ENCODE peak calls at places on chromosomes 2 and 18, in four cellular contexts. J is psoas muscle, E is endodermal cell, S is HepG2. L is an unnamed sample.

GRCh38 chr2:207655000-207655399 is 29.8 kb upstream of the METTL21A start:
- DNase-seq in S (no peak), J (no peak), E (no peak), L (no peak)

GRCh38 chr18:25136416-25137132 is 215.4 kb downstream of the ZNF521 start:
- DNase-seq in E (no peak), J (no peak), S (no peak), L (no peak)

GRCh38 chr2:169480079-169480465 is 778 bp downstream of the BBS5 start:
- DNase-seq in E (no peak), S (no peak), J (no peak), L (no peak)

GRCh38 chr2:14016289-14016955 is 616.1 kb upstream of the LRATD1 start:
- DNase-seq in S (no peak), J (no peak), E (no peak), L (no peak)

GRCh38 chr18:22731398-22731797 is 201.7 kb upstream of the RBBP8 start:
- DNase-seq in S (no peak), J (no peak), E (no peak), L (no peak)

GRCh38 chr2:205835982-205836381 is 153.7 kb downstream of the NRP2 start:
- DNase-seq in E (no peak), S (no peak), J (no peak), L (no peak)

GRCh38 chr2:173126819-173127218 is 51.2 kb downstream of the MAP3K20 start:
- DNase-seq in J (no peak), S (no peak), E (no peak), L (no peak)

GRCh38 chr18:70028084-70028483 is 80.4 kb upstream of the CD226 start:
- DNase-seq in J (no peak), E (no peak), S (no peak), L (no peak)

GRCh38 chr18:55778731-55779460 is 190.9 kb upstream of the TCF4 start:
- DNase-seq in J (no peak), E (no peak), S (no peak), L (no peak)

GRCh38 chr2:110101280-110101844 is 14.3 kb downstream of the MALL start:
- DNase-seq in S (peak; percentile 77), E (peak; percentile 66), J (peak; percentile 96), L (no peak)

GRCh38 chr2:202613479-202613878 is 21.3 kb upstream of the FAM117B start:
- DNase-seq in E (no peak), J (no peak), S (no peak), L (no peak)

GRCh38 chr2:136025057-136025973 is 39.9 kb upstream of the DARS1 start:
- DNase-seq in J (peak; percentile 56), S (no peak), E (peak; percentile 96), L (no peak)

GRCh38 chr18:42174909-42175308 is 219.9 kb downstream of the PIK3C3 start:
- DNase-seq in J (no peak), E (peak; percentile 72), S (no peak), L (no peak)

GRCh38 chr18:408367-408766 is 92.1 kb downstream of the COLEC12 start:
- DNase-seq in E (no peak), S (no peak), J (no peak), L (no peak)

GRCh38 chr2:138503652-138504051 is 2.1 kb downstream of the SPOPL start:
- DNase-seq in E (no peak), J (no peak), S (no peak), L (no peak)

GRCh38 chr2:636649-637405 is 40.4 kb downstream of the TMEM18 start:
- DNase-seq in J (peak; percentile 76), S (peak; percentile 49), E (peak; percentile 90), L (peak; percentile 34)

GRCh38 chr2:101983928-101984327 is 7.8 kb upstream of the IL1R2 start:
- DNase-seq in J (no peak), S (peak; percentile 40), E (no peak), L (no peak)

GRCh38 chr2:219501441-219501840 is 2.8 kb downstream of the GMPPA start:
- DNase-seq in S (no peak), J (no peak), E (no peak), L (no peak)

GRCh38 chr2:238947920-238948710 is 100.2 kb downstream of the TWIST2 start:
- DNase-seq in E (peak; percentile 49), J (peak; percentile 54), S (peak; percentile 28), L (no peak)

GRCh38 chr2:227671170-227671887 is 4.7 kb downstream of the SCYGR5 start:
- DNase-seq in E (no peak), J (no peak), S (no peak), L (no peak)

GRCh38 chr2:36544638-36545338 is 53.2 kb downstream of the FEZ2 start:
- DNase-seq in J (no peak), E (no peak), S (no peak), L (no peak)

GRCh38 chr2:227826019-227826521 is 12.4 kb downstream of the CCL20 start:
- DNase-seq in J (no peak), E (no peak), S (no peak), L (peak; percentile 32)

GRCh38 chr2:108535380-108535677 is 1.1 kb downstream of the LIMS1 start:
- DNase-seq in J (no peak), S (no peak), E (no peak), L (no peak)

GRCh38 chr2:67571785-67572718 is 174.9 kb downstream of the ETAA1 start:
- DNase-seq in E (no peak), J (no peak), S (no peak), L (no peak)

GRCh38 chr2:27849558-27849957 is 40.6 kb downstream of the RBKS start:
- DNase-seq in J (no peak), E (no peak), S (no peak), L (no peak)

GRCh38 chr18:37524546-37525301 is 40.9 kb downstream of the CELF4 start:
- DNase-seq in E (peak; percentile 79), J (no peak), S (no peak), L (no peak)

GRCh38 chr2:117299451-117299850 is 515.0 kb upstream of the DDX18 start:
- DNase-seq in S (no peak), J (no peak), E (no peak), L (no peak)

GRCh38 chr2:23559561-23560239 is 174.7 kb downstream of the KLHL29 start:
- DNase-seq in J (no peak), E (no peak), S (no peak), L (no peak)

GRCh38 chr2:42928161-42928691 is 135.8 kb upstream of the HAAO start:
- DNase-seq in J (no peak), E (no peak), S (peak; percentile 77), L (no peak)

GRCh38 chr2:240161087-240161750 is 20.8 kb upstream of the OTOS start:
- DNase-seq in E (no peak), S (no peak), J (peak; percentile 11), L (no peak)

GRCh38 chr2:237575869-237576862 is 9.8 kb downstream of the PRLH start:
- DNase-seq in E (no peak), J (no peak), S (no peak), L (no peak)

GRCh38 chr18:59451963-59452362 is 92.9 kb upstream of the LMAN1 start:
- DNase-seq in S (peak; percentile 18), J (no peak), E (no peak), L (no peak)

GRCh38 chr2:172698041-172698863 is 37.4 kb upstream of the RAPGEF4 start:
- DNase-seq in E (no peak), J (no peak), S (no peak), L (no peak)

GRCh38 chr2:169955940-169956339 is 128.7 kb downstream of the UBR3 start:
- DNase-seq in J (no peak), E (no peak), S (no peak), L (no peak)

GRCh38 chr2:120783371-120783791 is 47.7 kb downstream of the GLI2 start:
- DNase-seq in J (no peak), S (no peak), E (no peak), L (no peak)

DNA sequence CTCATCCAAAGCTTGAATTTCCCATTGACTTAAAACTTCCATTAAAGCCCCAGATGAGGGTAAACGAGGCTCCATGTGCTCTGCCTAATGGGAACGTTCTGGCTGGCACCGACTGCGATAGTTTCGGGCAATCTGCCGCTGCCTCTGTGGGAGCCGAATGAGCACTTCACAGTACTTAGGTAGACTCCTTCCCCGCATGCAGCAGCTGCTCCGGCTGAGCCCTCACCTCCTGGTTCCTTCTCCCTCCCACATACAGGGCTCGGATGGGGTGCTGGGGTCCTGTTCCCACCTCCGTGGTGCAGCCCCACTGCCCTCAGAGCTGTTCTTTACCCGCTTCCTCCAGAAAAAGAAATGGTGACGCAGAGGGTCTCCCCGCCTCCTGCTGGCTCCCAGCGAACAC is 476.5 kb upstream of the SALL3 start:
- DNase-seq in J (no peak), E (no peak), S (no peak), L (no peak)
- H3K9me3 ChIP-seq in J (no peaks in the 10 kb centered on the region), E (no peaks in the 10 kb centered on the region), S (no peaks in the 10 kb centered on the region), L (no peaks in the 10 kb centered on the region)

GRCh38 chr2:127191331-127192219 is 28.5 kb downstream of the CYP27C1 start:
- DNase-seq in J (no peak), S (no peak), E (no peak), L (no peak)
- H3K9me3 ChIP-seq in J (no peaks in the 10 kb centered on the region), S (no peaks in the 10 kb centered on the region), E (peaks cover 3% of the 10 kb centered on the region), L (no peaks in the 10 kb centered on the region)

GRCh38 chr2:5230879-5231278 is 461.3 kb upstream of the SOX11 start:
- DNase-seq in S (no peak), J (no peak), E (no peak), L (no peak)
- H3K9me3 ChIP-seq in S (peaks cover 87% of the 10 kb centered on the region), J (no peaks in the 10 kb centered on the region), E (no peaks in the 10 kb centered on the region), L (no peaks in the 10 kb centered on the region)

DNA sequence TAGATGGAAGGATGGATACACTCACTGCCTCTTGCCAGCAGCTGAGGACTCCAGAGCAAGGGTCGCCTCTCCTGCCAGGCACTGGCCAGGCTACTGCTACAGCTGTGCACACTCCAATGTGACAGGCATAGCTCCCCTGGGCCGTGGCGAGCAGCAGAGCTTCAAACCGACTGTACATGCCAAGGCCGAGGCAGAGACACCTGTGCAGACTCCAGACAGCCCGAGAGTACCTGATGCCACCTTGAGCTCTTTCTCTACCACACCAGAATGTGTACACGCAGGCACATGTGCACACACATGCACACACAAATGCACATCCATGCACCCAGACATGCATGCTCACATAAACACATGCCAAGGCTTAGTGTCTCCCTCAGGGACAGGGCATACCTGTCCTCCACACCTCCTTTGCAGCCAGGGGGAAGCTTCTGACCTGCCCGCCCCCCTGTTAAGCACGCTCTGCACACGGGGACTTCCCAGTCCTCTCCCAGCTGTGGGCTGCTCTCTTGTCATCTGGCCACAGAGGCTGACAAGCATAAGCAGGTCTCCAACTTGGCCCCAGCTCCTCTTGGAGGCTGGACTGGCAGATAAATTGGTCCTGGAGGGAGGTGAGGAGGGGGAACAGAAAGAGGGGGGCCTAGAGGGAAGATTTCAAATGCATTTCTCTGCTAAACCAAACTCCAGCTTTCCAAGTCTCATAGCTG is 508.5 kb upstream of the MYT1L start:
- DNase-seq in J (no peak), S (no peak), E (peak; percentile 19), L (no peak)
- H3K9me3 ChIP-seq in J (no peaks in the 10 kb centered on the region), S (no peaks in the 10 kb centered on the region), E (no peaks in the 10 kb centered on the region), L (no peaks in the 10 kb centered on the region)

GRCh38 chr18:14978962-14979535 is 231.1 kb downstream of the ANKRD30B start:
- DNase-seq in S (peak; percentile 23), J (no peak), E (peak; percentile 52), L (no peak)
- H3K9me3 ChIP-seq in S (no peaks in the 10 kb centered on the region), J (no peaks in the 10 kb centered on the region), E (peaks cover 34% of the 10 kb centered on the region), L (no peaks in the 10 kb centered on the region)

GRCh38 chr2:45943231-45944044 is 292.0 kb downstream of the PRKCE start:
- DNase-seq in S (no peak), J (no peak), E (peak; percentile 72), L (no peak)
- H3K9me3 ChIP-seq in S (no peaks in the 10 kb centered on the region), J (no peaks in the 10 kb centered on the region), E (no peaks in the 10 kb centered on the region), L (no peaks in the 10 kb centered on the region)

L was measured in T-helper 17 cell.